ENCODE peak calls at places on chromosomes 11 and 22, in four cellular contexts. One of them, this sample, is unnamed.

GRCh38 chr11:12505183-12505582 is 127.8 kb downstream of the PARVA start:
- ATAC-seq in Right ventricle myocardium superior: no peak
- ATAC-seq in Panc1: no peak
- ATAC-seq in lower lobe of right lung: no peak
- ATAC-seq in this sample: no peak

GRCh38 chr22:49015993-49016908 is 811.4 kb downstream of the BRD1 start:
- ATAC-seq in Right ventricle myocardium superior: no peak
- ATAC-seq in Panc1: no peak
- ATAC-seq in lower lobe of right lung: no peak
- ATAC-seq in this sample: no peak

GRCh38 chr22:44743247-44743646 is 9.1 kb upstream of the ARHGAP8 start:
- ATAC-seq in Right ventricle myocardium superior: no peak
- ATAC-seq in Panc1: no peak
- ATAC-seq in lower lobe of right lung: no peak
- ATAC-seq in this sample: no peak

GRCh38 chr22:41248758-41249157 is 8.0 kb upstream of the CHADL start:
- ATAC-seq in Right ventricle myocardium superior: peak; percentile 68
- ATAC-seq in Panc1: no peak
- ATAC-seq in lower lobe of right lung: no peak
- ATAC-seq in this sample: no peak

GRCh38 chr11:117610045-117610444 is 187.0 kb downstream of the DSCAML1 start:
- ATAC-seq in Right ventricle myocardium superior: no peak
- ATAC-seq in Panc1: peak; percentile 79
- ATAC-seq in lower lobe of right lung: no peak
- ATAC-seq in this sample: peak; percentile 67

GRCh38 chr11:12119502-12119901 is 9.1 kb downstream of the MICAL2 start:
- ATAC-seq in Right ventricle myocardium superior: no peak
- ATAC-seq in Panc1: no peak
- ATAC-seq in lower lobe of right lung: no peak
- ATAC-seq in this sample: no peak

GRCh38 chr11:74720596-74721478 is 10.4 kb downstream of the CHRDL2 start:
- ATAC-seq in Right ventricle myocardium superior: peak; percentile 90
- ATAC-seq in Panc1: no peak
- ATAC-seq in lower lobe of right lung: peak; percentile 80
- ATAC-seq in this sample: no peak

GRCh38 chr11:128796275-128796674 is 70.8 kb downstream of the KCNJ1 start:
- ATAC-seq in Right ventricle myocardium superior: no peak
- ATAC-seq in Panc1: no peak
- ATAC-seq in lower lobe of right lung: no peak
- ATAC-seq in this sample: peak; percentile 68

GRCh38 chr11:77204792-77205466 is 76.9 kb downstream of the MYO7A start:
- ATAC-seq in Right ventricle myocardium superior: no peak
- ATAC-seq in Panc1: no peak
- ATAC-seq in lower lobe of right lung: no peak
- ATAC-seq in this sample: no peak

GRCh38 chr11:119472856-119473222 is 49.9 kb upstream of the THY1 start:
- ATAC-seq in Right ventricle myocardium superior: no peak
- ATAC-seq in Panc1: no peak
- ATAC-seq in lower lobe of right lung: no peak
- ATAC-seq in this sample: no peak

GRCh38 chr11:61158691-61159381 is 2.4 kb downstream of the VPS37C start:
- ATAC-seq in Right ventricle myocardium superior: no peak
- ATAC-seq in Panc1: no peak
- ATAC-seq in lower lobe of right lung: no peak
- ATAC-seq in this sample: no peak

GRCh38 chr22:19759459-19759993 is 1.1 kb upstream of the TBX1 start:
- ATAC-seq in Right ventricle myocardium superior: no peak
- ATAC-seq in Panc1: peak; percentile 43
- ATAC-seq in lower lobe of right lung: no peak
- ATAC-seq in this sample: no peak

GRCh38 chr11:32186118-32186517 is 95.2 kb downstream of the RCN1 start:
- ATAC-seq in Right ventricle myocardium superior: no peak
- ATAC-seq in Panc1: no peak
- ATAC-seq in lower lobe of right lung: no peak
- ATAC-seq in this sample: no peak

This sample was measured in activated T-helper 17 cell treated with anti-CD3 and anti-CD28 coated beads, Interleukin-2, amount 50 U/mL, for 72 hours.